ENCODE peak calls at places on chromosomes 16 and 17, in seven cellular contexts. One of them, this sample, is unnamed.

GRCh38 chr17:48483471-48484131 is 47.2 kb downstream of the HOXB1 start:
- DNase-seq in CD4-positive, CD25-positive, alpha-beta regulatory T cell: no peak
- DNase-seq in right lobe of liver: no peak
- DNase-seq in CD4-positive, alpha-beta memory T cell: no peak
- DNase-seq in fibroblast of the aortic adventitia: peak
- DNase-seq in CD8-positive, alpha-beta T cell: no peak
- DNase-seq in brain microvascular endothelial cell: peak
- DNase-seq in this sample: peak

GRCh38 chr17:2090804-2091534 is 36.1 kb downstream of the HIC1 start:
- DNase-seq in CD4-positive, CD25-positive, alpha-beta regulatory T cell: no peak
- DNase-seq in right lobe of liver: no peak
- DNase-seq in CD4-positive, alpha-beta memory T cell: no peak
- DNase-seq in fibroblast of the aortic adventitia: peak
- DNase-seq in CD8-positive, alpha-beta T cell: no peak
- DNase-seq in brain microvascular endothelial cell: peak
- DNase-seq in this sample: no peak

GRCh38 chr16:70430667-70431536 is 8.0 kb downstream of the ST3GAL2 start:
- DNase-seq in CD4-positive, CD25-positive, alpha-beta regulatory T cell: peak
- DNase-seq in right lobe of liver: no peak
- DNase-seq in CD4-positive, alpha-beta memory T cell: peak
- DNase-seq in fibroblast of the aortic adventitia: no peak
- DNase-seq in CD8-positive, alpha-beta T cell: peak
- DNase-seq in brain microvascular endothelial cell: no peak
- DNase-seq in this sample: peak

GRCh38 chr17:83199500-83200201 is 120.2 kb downstream of the METRNL start:
- DNase-seq in CD4-positive, CD25-positive, alpha-beta regulatory T cell: peak
- DNase-seq in right lobe of liver: peak
- DNase-seq in CD4-positive, alpha-beta memory T cell: peak
- DNase-seq in fibroblast of the aortic adventitia: no peak
- DNase-seq in CD8-positive, alpha-beta T cell: peak
- DNase-seq in brain microvascular endothelial cell: peak
- DNase-seq in this sample: no peak

GRCh38 chr16:1537763-1538289 is 4.4 kb downstream of the TMEM204 start:
- DNase-seq in CD4-positive, CD25-positive, alpha-beta regulatory T cell: no peak
- DNase-seq in right lobe of liver: no peak
- DNase-seq in CD4-positive, alpha-beta memory T cell: no peak
- DNase-seq in fibroblast of the aortic adventitia: no peak
- DNase-seq in CD8-positive, alpha-beta T cell: peak
- DNase-seq in brain microvascular endothelial cell: no peak
- DNase-seq in this sample: peak

GRCh38 chr17:65290616-65291015 is 153.4 kb downstream of the RGS9 start:
- DNase-seq in CD4-positive, CD25-positive, alpha-beta regulatory T cell: no peak
- DNase-seq in right lobe of liver: no peak
- DNase-seq in CD4-positive, alpha-beta memory T cell: no peak
- DNase-seq in fibroblast of the aortic adventitia: peak
- DNase-seq in CD8-positive, alpha-beta T cell: no peak
- DNase-seq in brain microvascular endothelial cell: no peak
- DNase-seq in this sample: no peak

GRCh38 chr17:64147110-64148016 is 17.4 kb upstream of the ERN1 start:
- DNase-seq in CD4-positive, CD25-positive, alpha-beta regulatory T cell: no peak
- DNase-seq in right lobe of liver: no peak
- DNase-seq in CD4-positive, alpha-beta memory T cell: no peak
- DNase-seq in fibroblast of the aortic adventitia: peak
- DNase-seq in CD8-positive, alpha-beta T cell: no peak
- DNase-seq in brain microvascular endothelial cell: no peak
- DNase-seq in this sample: no peak

GRCh38 chr17:82623707-82624106 is 24.5 kb downstream of the WDR45B start:
- DNase-seq in CD4-positive, CD25-positive, alpha-beta regulatory T cell: no peak
- DNase-seq in right lobe of liver: no peak
- DNase-seq in CD4-positive, alpha-beta memory T cell: no peak
- DNase-seq in fibroblast of the aortic adventitia: no peak
- DNase-seq in CD8-positive, alpha-beta T cell: no peak
- DNase-seq in brain microvascular endothelial cell: no peak
- DNase-seq in this sample: no peak

GRCh38 chr16:8958344-8958808 is 5.3 kb downstream of the USP7 start:
- DNase-seq in CD4-positive, CD25-positive, alpha-beta regulatory T cell: no peak
- DNase-seq in right lobe of liver: no peak
- DNase-seq in CD4-positive, alpha-beta memory T cell: no peak
- DNase-seq in fibroblast of the aortic adventitia: peak
- DNase-seq in CD8-positive, alpha-beta T cell: peak
- DNase-seq in brain microvascular endothelial cell: peak
- DNase-seq in this sample: peak

GRCh38 chr16:55678061-55678935 is 22.5 kb downstream of the SLC6A2 start:
- DNase-seq in CD4-positive, CD25-positive, alpha-beta regulatory T cell: no peak
- DNase-seq in right lobe of liver: no peak
- DNase-seq in CD4-positive, alpha-beta memory T cell: no peak
- DNase-seq in fibroblast of the aortic adventitia: no peak
- DNase-seq in CD8-positive, alpha-beta T cell: no peak
- DNase-seq in brain microvascular endothelial cell: no peak
- DNase-seq in this sample: no peak

GRCh38 chr17:78394209-78394608 is 15.8 kb downstream of the PGS1 start:
- DNase-seq in CD4-positive, CD25-positive, alpha-beta regulatory T cell: no peak
- DNase-seq in right lobe of liver: no peak
- DNase-seq in CD4-positive, alpha-beta memory T cell: no peak
- DNase-seq in fibroblast of the aortic adventitia: no peak
- DNase-seq in CD8-positive, alpha-beta T cell: no peak
- DNase-seq in brain microvascular endothelial cell: no peak
- DNase-seq in this sample: no peak

GRCh38 chr17:65522751-65523404 is 38.6 kb downstream of the AXIN2 start:
- DNase-seq in CD4-positive, CD25-positive, alpha-beta regulatory T cell: no peak
- DNase-seq in right lobe of liver: no peak
- DNase-seq in CD4-positive, alpha-beta memory T cell: peak
- DNase-seq in fibroblast of the aortic adventitia: no peak
- DNase-seq in CD8-positive, alpha-beta T cell: no peak
- DNase-seq in brain microvascular endothelial cell: no peak
- DNase-seq in this sample: no peak

GRCh38 chr17:72955391-72956140 is 136.9 kb downstream of the SLC39A11 start:
- DNase-seq in CD4-positive, CD25-positive, alpha-beta regulatory T cell: no peak
- DNase-seq in right lobe of liver: no peak
- DNase-seq in CD4-positive, alpha-beta memory T cell: no peak
- DNase-seq in fibroblast of the aortic adventitia: no peak
- DNase-seq in CD8-positive, alpha-beta T cell: no peak
- DNase-seq in brain microvascular endothelial cell: no peak
- DNase-seq in this sample: no peak

GRCh38 chr17:7825206-7825980 is 8.6 kb upstream of the KDM6B start:
- DNase-seq in CD4-positive, CD25-positive, alpha-beta regulatory T cell: no peak
- DNase-seq in right lobe of liver: no peak
- DNase-seq in CD4-positive, alpha-beta memory T cell: no peak
- DNase-seq in fibroblast of the aortic adventitia: peak
- DNase-seq in CD8-positive, alpha-beta T cell: no peak
- DNase-seq in brain microvascular endothelial cell: no peak
- DNase-seq in this sample: no peak

GRCh38 chr17:59498421-59499307 is 66.7 kb upstream of the DHX40 start:
- DNase-seq in CD4-positive, CD25-positive, alpha-beta regulatory T cell: no peak
- DNase-seq in right lobe of liver: no peak
- DNase-seq in CD4-positive, alpha-beta memory T cell: no peak
- DNase-seq in fibroblast of the aortic adventitia: peak
- DNase-seq in CD8-positive, alpha-beta T cell: no peak
- DNase-seq in brain microvascular endothelial cell: no peak
- DNase-seq in this sample: no peak

GRCh38 chr17:36611345-36612072 is 10.1 kb downstream of the MRM1 start:
- DNase-seq in CD4-positive, CD25-positive, alpha-beta regulatory T cell: no peak
- DNase-seq in right lobe of liver: no peak
- DNase-seq in CD4-positive, alpha-beta memory T cell: no peak
- DNase-seq in fibroblast of the aortic adventitia: peak
- DNase-seq in CD8-positive, alpha-beta T cell: no peak
- DNase-seq in brain microvascular endothelial cell: peak
- DNase-seq in this sample: no peak

GRCh38 chr17:80751460-80752368 is 207.1 kb downstream of the RPTOR start:
- DNase-seq in CD4-positive, CD25-positive, alpha-beta regulatory T cell: no peak
- DNase-seq in right lobe of liver: no peak
- DNase-seq in CD4-positive, alpha-beta memory T cell: no peak
- DNase-seq in fibroblast of the aortic adventitia: peak
- DNase-seq in CD8-positive, alpha-beta T cell: no peak
- DNase-seq in brain microvascular endothelial cell: peak
- DNase-seq in this sample: peak

GRCh38 chr17:77737442-77738265 is 220.8 kb upstream of the TNRC6C start:
- DNase-seq in CD4-positive, CD25-positive, alpha-beta regulatory T cell: no peak
- DNase-seq in right lobe of liver: peak
- DNase-seq in CD4-positive, alpha-beta memory T cell: no peak
- DNase-seq in fibroblast of the aortic adventitia: no peak
- DNase-seq in CD8-positive, alpha-beta T cell: no peak
- DNase-seq in brain microvascular endothelial cell: no peak
- DNase-seq in this sample: no peak

GRCh38 chr16:72992142-72992601 is 55.8 kb downstream of the ZFHX3 start:
- DNase-seq in CD4-positive, CD25-positive, alpha-beta regulatory T cell: no peak
- DNase-seq in right lobe of liver: peak
- DNase-seq in CD4-positive, alpha-beta memory T cell: no peak
- DNase-seq in fibroblast of the aortic adventitia: no peak
- DNase-seq in CD8-positive, alpha-beta T cell: no peak
- DNase-seq in brain microvascular endothelial cell: no peak
- DNase-seq in this sample: no peak

GRCh38 chr17:55332296-55333041 is 67.7 kb downstream of the HLF start:
- DNase-seq in CD4-positive, CD25-positive, alpha-beta regulatory T cell: no peak
- DNase-seq in right lobe of liver: no peak
- DNase-seq in CD4-positive, alpha-beta memory T cell: no peak
- DNase-seq in fibroblast of the aortic adventitia: no peak
- DNase-seq in CD8-positive, alpha-beta T cell: no peak
- DNase-seq in brain microvascular endothelial cell: no peak
- DNase-seq in this sample: no peak

GRCh38 chr16:53817117-53817516 is 113.2 kb downstream of the FTO start:
- DNase-seq in CD4-positive, CD25-positive, alpha-beta regulatory T cell: no peak
- DNase-seq in right lobe of liver: no peak
- DNase-seq in CD4-positive, alpha-beta memory T cell: no peak
- DNase-seq in fibroblast of the aortic adventitia: peak
- DNase-seq in CD8-positive, alpha-beta T cell: no peak
- DNase-seq in brain microvascular endothelial cell: peak
- DNase-seq in this sample: no peak

GRCh38 chr16:2208308-2208707 is 2.4 kb downstream of the BRICD5 start:
- DNase-seq in CD4-positive, CD25-positive, alpha-beta regulatory T cell: no peak
- DNase-seq in right lobe of liver: no peak
- DNase-seq in CD4-positive, alpha-beta memory T cell: no peak
- DNase-seq in fibroblast of the aortic adventitia: no peak
- DNase-seq in CD8-positive, alpha-beta T cell: no peak
- DNase-seq in brain microvascular endothelial cell: no peak
- DNase-seq in this sample: no peak

GRCh38 chr17:81349397-81350319 is 45.6 kb upstream of the BAHCC1 start:
- DNase-seq in CD4-positive, CD25-positive, alpha-beta regulatory T cell: no peak
- DNase-seq in right lobe of liver: no peak
- DNase-seq in CD4-positive, alpha-beta memory T cell: no peak
- DNase-seq in fibroblast of the aortic adventitia: peak
- DNase-seq in CD8-positive, alpha-beta T cell: no peak
- DNase-seq in brain microvascular endothelial cell: no peak
- DNase-seq in this sample: no peak

GRCh38 chr17:45235071-45236001 is 13.7 kb downstream of the FMNL1 start:
- DNase-seq in CD4-positive, CD25-positive, alpha-beta regulatory T cell: peak
- DNase-seq in right lobe of liver: peak
- DNase-seq in CD4-positive, alpha-beta memory T cell: peak
- DNase-seq in fibroblast of the aortic adventitia: peak
- DNase-seq in CD8-positive, alpha-beta T cell: peak
- DNase-seq in brain microvascular endothelial cell: peak
- DNase-seq in this sample: peak

GRCh38 chr17:5758651-5759050 is 174.3 kb upstream of the NLRP1 start:
- DNase-seq in CD4-positive, CD25-positive, alpha-beta regulatory T cell: no peak
- DNase-seq in right lobe of liver: no peak
- DNase-seq in CD4-positive, alpha-beta memory T cell: no peak
- DNase-seq in fibroblast of the aortic adventitia: peak
- DNase-seq in CD8-positive, alpha-beta T cell: no peak
- DNase-seq in brain microvascular endothelial cell: peak
- DNase-seq in this sample: peak

GRCh38 chr17:62625184-62625869 is 2.1 kb upstream of the MRC2 start:
- DNase-seq in CD4-positive, CD25-positive, alpha-beta regulatory T cell: no peak
- DNase-seq in right lobe of liver: no peak
- DNase-seq in CD4-positive, alpha-beta memory T cell: no peak
- DNase-seq in fibroblast of the aortic adventitia: no peak
- DNase-seq in CD8-positive, alpha-beta T cell: no peak
- DNase-seq in brain microvascular endothelial cell: no peak
- DNase-seq in this sample: no peak

GRCh38 chr16:31451681-31452351 is 7.5 kb upstream of the ARMC5 start:
- DNase-seq in CD4-positive, CD25-positive, alpha-beta regulatory T cell: no peak
- DNase-seq in right lobe of liver: no peak
- DNase-seq in CD4-positive, alpha-beta memory T cell: no peak
- DNase-seq in fibroblast of the aortic adventitia: peak
- DNase-seq in CD8-positive, alpha-beta T cell: no peak
- DNase-seq in brain microvascular endothelial cell: peak
- DNase-seq in this sample: no peak

GRCh38 chr16:83915491-83915890 is 16.6 kb downstream of the MLYCD start:
- DNase-seq in CD4-positive, CD25-positive, alpha-beta regulatory T cell: no peak
- DNase-seq in right lobe of liver: no peak
- DNase-seq in CD4-positive, alpha-beta memory T cell: no peak
- DNase-seq in fibroblast of the aortic adventitia: no peak
- DNase-seq in CD8-positive, alpha-beta T cell: no peak
- DNase-seq in brain microvascular endothelial cell: no peak
- DNase-seq in this sample: no peak
- H3K4me3 ChIP-seq in CD4-positive, CD25-positive, alpha-beta regulatory T cell: no peak
- H3K4me3 ChIP-seq in right lobe of liver: no peak
- H3K4me3 ChIP-seq in CD4-positive, alpha-beta memory T cell: no peak
- H3K4me3 ChIP-seq in fibroblast of the aortic adventitia: no peak
- H3K4me3 ChIP-seq in CD8-positive, alpha-beta T cell: no peak
- H3K4me3 ChIP-seq in brain microvascular endothelial cell: no peak
- H3K4me3 ChIP-seq in this sample: no peak

GRCh38 chr17:12438212-12438611 is 227.5 kb upstream of the MYOCD start:
- DNase-seq in CD4-positive, CD25-positive, alpha-beta regulatory T cell: no peak
- DNase-seq in right lobe of liver: no peak
- DNase-seq in CD4-positive, alpha-beta memory T cell: no peak
- DNase-seq in fibroblast of the aortic adventitia: no peak
- DNase-seq in CD8-positive, alpha-beta T cell: no peak
- DNase-seq in brain microvascular endothelial cell: no peak
- DNase-seq in this sample: no peak

GRCh38 chr17:12438813-12439586 is 226.7 kb upstream of the MYOCD start:
- DNase-seq in CD4-positive, CD25-positive, alpha-beta regulatory T cell: no peak
- DNase-seq in right lobe of liver: no peak
- DNase-seq in CD4-positive, alpha-beta memory T cell: no peak
- DNase-seq in fibroblast of the aortic adventitia: no peak
- DNase-seq in CD8-positive, alpha-beta T cell: no peak
- DNase-seq in brain microvascular endothelial cell: no peak
- DNase-seq in this sample: no peak
- H3K4me3 ChIP-seq in CD4-positive, CD25-positive, alpha-beta regulatory T cell: no peak
- H3K4me3 ChIP-seq in right lobe of liver: no peak
- H3K4me3 ChIP-seq in CD4-positive, alpha-beta memory T cell: no peak
- H3K4me3 ChIP-seq in fibroblast of the aortic adventitia: no peak
- H3K4me3 ChIP-seq in CD8-positive, alpha-beta T cell: no peak
- H3K4me3 ChIP-seq in brain microvascular endothelial cell: no peak
- H3K4me3 ChIP-seq in this sample: no peak

GRCh38 chr16:4618645-4619418 is 4.1 kb upstream of the UBALD1 start:
- DNase-seq in CD4-positive, CD25-positive, alpha-beta regulatory T cell: no peak
- DNase-seq in right lobe of liver: peak
- DNase-seq in CD4-positive, alpha-beta memory T cell: no peak
- DNase-seq in fibroblast of the aortic adventitia: no peak
- DNase-seq in CD8-positive, alpha-beta T cell: no peak
- DNase-seq in brain microvascular endothelial cell: no peak
- DNase-seq in this sample: no peak
- H3K4me3 ChIP-seq in CD4-positive, CD25-positive, alpha-beta regulatory T cell: no peak
- H3K4me3 ChIP-seq in right lobe of liver: no peak
- H3K4me3 ChIP-seq in CD4-positive, alpha-beta memory T cell: no peak
- H3K4me3 ChIP-seq in fibroblast of the aortic adventitia: no peak
- H3K4me3 ChIP-seq in CD8-positive, alpha-beta T cell: no peak
- H3K4me3 ChIP-seq in brain microvascular endothelial cell: no peak
- H3K4me3 ChIP-seq in this sample: no peak

DNA sequence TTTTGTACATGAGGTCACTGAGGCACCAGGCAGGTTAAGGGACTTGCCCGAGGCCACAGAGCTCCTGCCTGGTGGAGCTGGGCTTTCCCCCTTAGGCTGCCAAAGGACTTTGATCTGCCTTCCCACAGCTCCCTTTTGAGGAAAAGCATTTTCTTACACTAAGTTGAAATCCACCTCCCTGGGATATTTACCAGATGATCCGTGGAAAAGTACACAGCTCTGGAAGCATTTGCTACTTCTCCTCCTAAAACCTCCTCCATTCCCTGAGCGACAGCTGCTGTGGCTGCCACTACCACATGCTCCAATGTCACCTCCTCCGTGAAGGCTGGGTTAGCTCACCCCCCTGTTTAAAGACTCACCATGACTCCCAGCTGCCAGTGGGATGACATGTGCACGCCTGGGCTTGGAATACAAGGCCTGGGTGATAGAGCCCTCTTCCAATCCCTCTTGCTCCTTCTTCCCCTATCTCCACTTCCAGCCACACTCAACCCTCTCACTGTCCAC is 1.2 kb upstream of the MPRIP start:
- DNase-seq in CD4-positive, CD25-positive, alpha-beta regulatory T cell: no peak
- DNase-seq in right lobe of liver: no peak
- DNase-seq in CD4-positive, alpha-beta memory T cell: no peak
- DNase-seq in fibroblast of the aortic adventitia: peak
- DNase-seq in CD8-positive, alpha-beta T cell: no peak
- DNase-seq in brain microvascular endothelial cell: peak
- DNase-seq in this sample: no peak
- H3K4me3 ChIP-seq in CD4-positive, CD25-positive, alpha-beta regulatory T cell: no peak
- H3K4me3 ChIP-seq in right lobe of liver: no peak
- H3K4me3 ChIP-seq in CD4-positive, alpha-beta memory T cell: no peak
- H3K4me3 ChIP-seq in fibroblast of the aortic adventitia: no peak
- H3K4me3 ChIP-seq in CD8-positive, alpha-beta T cell: no peak
- H3K4me3 ChIP-seq in brain microvascular endothelial cell: no peak
- H3K4me3 ChIP-seq in this sample: peak

This sample was measured in Jurkat, Clone E6-1.